ENCODE peak calls at places on chromosomes 13 and 19, in seven cellular contexts. One of them, this sample, is unnamed.

GRCh38 chr13:42883771-42884170 is 102.4 kb downstream of the FAM216B start:
- DNase-seq in GM23338: no peak
- DNase-seq in AG10803: peak
- DNase-seq in frontal cortex: no peak
- DNase-seq in Kasumi-1: no peak
- DNase-seq in cardiac muscle cell: peak
- DNase-seq in GM03348: peak
- DNase-seq in this sample: no peak

GRCh38 chr19:43589277-43589676 is 6.7 kb downstream of the IRGQ start:
- DNase-seq in GM23338: no peak
- DNase-seq in AG10803: no peak
- DNase-seq in frontal cortex: no peak
- DNase-seq in Kasumi-1: no peak
- DNase-seq in cardiac muscle cell: no peak
- DNase-seq in GM03348: no peak
- DNase-seq in this sample: no peak

GRCh38 chr19:6678690-6679109 is 8.7 kb upstream of the TNFSF14 start:
- DNase-seq in GM23338: no peak
- DNase-seq in AG10803: no peak
- DNase-seq in frontal cortex: no peak
- DNase-seq in Kasumi-1: no peak
- DNase-seq in cardiac muscle cell: no peak
- DNase-seq in GM03348: no peak
- DNase-seq in this sample: no peak

GRCh38 chr19:53254451-53255341 is at the start of gene ZNF677:
- DNase-seq in GM23338: peak
- DNase-seq in AG10803: peak
- DNase-seq in frontal cortex: peak
- DNase-seq in Kasumi-1: no peak
- DNase-seq in cardiac muscle cell: peak
- DNase-seq in GM03348: peak
- DNase-seq in this sample: no peak

GRCh38 chr19:51311388-51312257 is at the start of gene IGLON5:
- DNase-seq in GM23338: peak
- DNase-seq in AG10803: no peak
- DNase-seq in frontal cortex: peak
- DNase-seq in Kasumi-1: no peak
- DNase-seq in cardiac muscle cell: peak
- DNase-seq in GM03348: no peak
- DNase-seq in this sample: no peak

GRCh38 chr19:7654401-7654800 is 14.4 kb upstream of the RETN start:
- DNase-seq in GM23338: no peak
- DNase-seq in AG10803: peak
- DNase-seq in frontal cortex: no peak
- DNase-seq in Kasumi-1: no peak
- DNase-seq in cardiac muscle cell: no peak
- DNase-seq in GM03348: no peak
- DNase-seq in this sample: no peak

GRCh38 chr19:1041835-1042685 is 2.2 kb downstream of the ABCA7 start:
- DNase-seq in GM23338: no peak
- DNase-seq in AG10803: no peak
- DNase-seq in frontal cortex: no peak
- DNase-seq in Kasumi-1: peak
- DNase-seq in cardiac muscle cell: no peak
- DNase-seq in GM03348: no peak
- DNase-seq in this sample: no peak

GRCh38 chr19:8973501-8974091 is 36.6 kb downstream of the MUC16 start:
- DNase-seq in GM23338: peak
- DNase-seq in AG10803: no peak
- DNase-seq in frontal cortex: no peak
- DNase-seq in Kasumi-1: peak
- DNase-seq in cardiac muscle cell: peak
- DNase-seq in GM03348: no peak
- DNase-seq in this sample: no peak

GRCh38 chr13:27117158-27117557 is 54.5 kb downstream of the USP12 start:
- DNase-seq in GM23338: no peak
- DNase-seq in AG10803: no peak
- DNase-seq in frontal cortex: no peak
- DNase-seq in Kasumi-1: no peak
- DNase-seq in cardiac muscle cell: no peak
- DNase-seq in GM03348: no peak
- DNase-seq in this sample: no peak